ENCODE peak calls at places on chromosomes 4 and X, in seven cellular contexts. One of them, this sample, is unnamed.

GRCh38 chr4:40301592-40301991 is 33.5 kb upstream of the CHRNA9 start:
- DNase-seq in hepatocyte: no peak
- DNase-seq in AG09319: no peak
- DNase-seq in left ventricle myocardium inferior: no peak
- DNase-seq in CD8-positive, alpha-beta T cell: peak
- DNase-seq in natural killer cell: no peak
- DNase-seq in nephron progenitor cell: no peak
- DNase-seq in this sample: peak

GRCh38 chr4:41172772-41173171 is 41.6 kb downstream of the APBB2 start:
- DNase-seq in hepatocyte: no peak
- DNase-seq in natural killer cell: no peak
- DNase-seq in nephron progenitor cell: no peak
- DNase-seq in CD8-positive, alpha-beta T cell: no peak
- DNase-seq in AG09319: no peak
- DNase-seq in left ventricle myocardium inferior: no peak
- DNase-seq in this sample: no peak

GRCh38 chr4:88526221-88526815 is 2.7 kb upstream of the PYURF start:
- DNase-seq in nephron progenitor cell: no peak
- DNase-seq in AG09319: no peak
- DNase-seq in natural killer cell: no peak
- DNase-seq in CD8-positive, alpha-beta T cell: no peak
- DNase-seq in hepatocyte: no peak
- DNase-seq in left ventricle myocardium inferior: no peak
- DNase-seq in this sample: no peak

GRCh38 chr4:114077610-114078009 is 98.2 kb upstream of the ARSJ start:
- DNase-seq in hepatocyte: no peak
- DNase-seq in natural killer cell: no peak
- DNase-seq in nephron progenitor cell: no peak
- DNase-seq in CD8-positive, alpha-beta T cell: no peak
- DNase-seq in AG09319: peak
- DNase-seq in left ventricle myocardium inferior: no peak
- DNase-seq in this sample: no peak

GRCh38 chr4:177583000-177583399 is 140.8 kb upstream of the AGA start:
- DNase-seq in hepatocyte: no peak
- DNase-seq in left ventricle myocardium inferior: no peak
- DNase-seq in nephron progenitor cell: no peak
- DNase-seq in AG09319: no peak
- DNase-seq in CD8-positive, alpha-beta T cell: no peak
- DNase-seq in natural killer cell: no peak
- DNase-seq in this sample: no peak

GRCh38 chr4:177393236-177393635 is 49.0 kb downstream of the AGA start:
- DNase-seq in nephron progenitor cell: no peak
- DNase-seq in left ventricle myocardium inferior: no peak
- DNase-seq in CD8-positive, alpha-beta T cell: peak
- DNase-seq in AG09319: no peak
- DNase-seq in hepatocyte: no peak
- DNase-seq in natural killer cell: peak
- DNase-seq in this sample: no peak

GRCh38 chrX:13340182-13340791 is 20.4 kb upstream of the ATXN3L start:
- DNase-seq in CD8-positive, alpha-beta T cell: no peak
- DNase-seq in left ventricle myocardium inferior: no peak
- DNase-seq in AG09319: no peak
- DNase-seq in nephron progenitor cell: no peak
- DNase-seq in hepatocyte: no peak
- DNase-seq in natural killer cell: no peak
- DNase-seq in this sample: no peak

GRCh38 chr4:60313616-60314015 is 886.5 kb upstream of the ADGRL3 start:
- DNase-seq in left ventricle myocardium inferior: no peak
- DNase-seq in natural killer cell: no peak
- DNase-seq in nephron progenitor cell: no peak
- DNase-seq in CD8-positive, alpha-beta T cell: no peak
- DNase-seq in hepatocyte: no peak
- DNase-seq in AG09319: no peak
- DNase-seq in this sample: no peak

GRCh38 chr4:112168719-112169500 is 23.7 kb downstream of the FAM241A start:
- DNase-seq in AG09319: no peak
- DNase-seq in CD8-positive, alpha-beta T cell: no peak
- DNase-seq in left ventricle myocardium inferior: no peak
- DNase-seq in nephron progenitor cell: no peak
- DNase-seq in natural killer cell: no peak
- DNase-seq in hepatocyte: no peak
- DNase-seq in this sample: no peak

GRCh38 chr4:65791111-65791806 is 121.0 kb upstream of the EPHA5 start:
- DNase-seq in natural killer cell: no peak
- DNase-seq in AG09319: no peak
- DNase-seq in left ventricle myocardium inferior: no peak
- DNase-seq in CD8-positive, alpha-beta T cell: no peak
- DNase-seq in hepatocyte: no peak
- DNase-seq in nephron progenitor cell: no peak
- DNase-seq in this sample: no peak

GRCh38 chr4:72302981-72303704 is 265.9 kb downstream of the ADAMTS3 start:
- DNase-seq in nephron progenitor cell: peak
- DNase-seq in CD8-positive, alpha-beta T cell: no peak
- DNase-seq in natural killer cell: no peak
- DNase-seq in hepatocyte: peak
- DNase-seq in AG09319: no peak
- DNase-seq in left ventricle myocardium inferior: no peak
- DNase-seq in this sample: peak

GRCh38 chr4:181855307-181855706 is 387.9 kb upstream of the TENM3 start:
- DNase-seq in AG09319: no peak
- DNase-seq in natural killer cell: no peak
- DNase-seq in CD8-positive, alpha-beta T cell: no peak
- DNase-seq in left ventricle myocardium inferior: no peak
- DNase-seq in hepatocyte: no peak
- DNase-seq in nephron progenitor cell: no peak
- DNase-seq in this sample: no peak

GRCh38 chr4:1060646-1061371 is 49.4 kb downstream of the FGFRL1 start:
- DNase-seq in natural killer cell: no peak
- DNase-seq in hepatocyte: no peak
- DNase-seq in left ventricle myocardium inferior: no peak
- DNase-seq in nephron progenitor cell: no peak
- DNase-seq in AG09319: no peak
- DNase-seq in CD8-positive, alpha-beta T cell: no peak
- DNase-seq in this sample: peak

GRCh38 chr4:142815834-142816233 is 30.3 kb downstream of the INPP4B start:
- DNase-seq in natural killer cell: no peak
- DNase-seq in CD8-positive, alpha-beta T cell: no peak
- DNase-seq in hepatocyte: no peak
- DNase-seq in AG09319: peak
- DNase-seq in left ventricle myocardium inferior: no peak
- DNase-seq in nephron progenitor cell: no peak
- DNase-seq in this sample: no peak

GRCh38 chr4:27084685-27085356 is 224.2 kb downstream of the STIM2 start:
- DNase-seq in natural killer cell: no peak
- DNase-seq in hepatocyte: peak
- DNase-seq in CD8-positive, alpha-beta T cell: no peak
- DNase-seq in AG09319: no peak
- DNase-seq in nephron progenitor cell: peak
- DNase-seq in left ventricle myocardium inferior: peak
- DNase-seq in this sample: no peak

GRCh38 chrX:9429767-9430166 is 35.1 kb upstream of the TBL1X start:
- DNase-seq in hepatocyte: no peak
- DNase-seq in nephron progenitor cell: no peak
- DNase-seq in natural killer cell: no peak
- DNase-seq in left ventricle myocardium inferior: no peak
- DNase-seq in CD8-positive, alpha-beta T cell: no peak
- DNase-seq in AG09319: no peak
- DNase-seq in this sample: no peak

GRCh38 chr4:751676-752075 is 46.0 kb downstream of the PCGF3 start:
- DNase-seq in natural killer cell: no peak
- DNase-seq in AG09319: no peak
- DNase-seq in hepatocyte: no peak
- DNase-seq in nephron progenitor cell: no peak
- DNase-seq in left ventricle myocardium inferior: no peak
- DNase-seq in CD8-positive, alpha-beta T cell: no peak
- DNase-seq in this sample: no peak

GRCh38 chr4:142282870-142283431 is 563.1 kb downstream of the INPP4B start:
- DNase-seq in AG09319: no peak
- DNase-seq in natural killer cell: no peak
- DNase-seq in CD8-positive, alpha-beta T cell: no peak
- DNase-seq in left ventricle myocardium inferior: no peak
- DNase-seq in hepatocyte: peak
- DNase-seq in nephron progenitor cell: peak
- DNase-seq in this sample: no peak

GRCh38 chrX:66018585-66019309 is 21.1 kb downstream of the VSIG4 start:
- DNase-seq in CD8-positive, alpha-beta T cell: no peak
- DNase-seq in natural killer cell: no peak
- DNase-seq in AG09319: no peak
- DNase-seq in left ventricle myocardium inferior: no peak
- DNase-seq in hepatocyte: no peak
- DNase-seq in nephron progenitor cell: no peak
- DNase-seq in this sample: no peak

GRCh38 chr4:147381749-147382148 is 99.1 kb upstream of the EDNRA start:
- DNase-seq in hepatocyte: no peak
- DNase-seq in natural killer cell: no peak
- DNase-seq in nephron progenitor cell: no peak
- DNase-seq in CD8-positive, alpha-beta T cell: no peak
- DNase-seq in left ventricle myocardium inferior: no peak
- DNase-seq in AG09319: no peak
- DNase-seq in this sample: no peak

GRCh38 chrX:85836868-85837267 is 210.5 kb downstream of the CHM start:
- DNase-seq in nephron progenitor cell: no peak
- DNase-seq in CD8-positive, alpha-beta T cell: no peak
- DNase-seq in natural killer cell: no peak
- DNase-seq in AG09319: peak
- DNase-seq in left ventricle myocardium inferior: no peak
- DNase-seq in hepatocyte: no peak
- DNase-seq in this sample: no peak

GRCh38 chr4:123411976-123412589 is 15.5 kb downstream of the SPRY1 start:
- DNase-seq in left ventricle myocardium inferior: no peak
- DNase-seq in nephron progenitor cell: no peak
- DNase-seq in CD8-positive, alpha-beta T cell: no peak
- DNase-seq in hepatocyte: no peak
- DNase-seq in AG09319: no peak
- DNase-seq in natural killer cell: no peak
- DNase-seq in this sample: no peak

GRCh38 chrX:20680998-20681397 is 414.3 kb upstream of the RPS6KA3 start:
- DNase-seq in hepatocyte: no peak
- DNase-seq in nephron progenitor cell: no peak
- DNase-seq in left ventricle myocardium inferior: no peak
- DNase-seq in natural killer cell: no peak
- DNase-seq in CD8-positive, alpha-beta T cell: no peak
- DNase-seq in AG09319: no peak
- DNase-seq in this sample: no peak

DNA sequence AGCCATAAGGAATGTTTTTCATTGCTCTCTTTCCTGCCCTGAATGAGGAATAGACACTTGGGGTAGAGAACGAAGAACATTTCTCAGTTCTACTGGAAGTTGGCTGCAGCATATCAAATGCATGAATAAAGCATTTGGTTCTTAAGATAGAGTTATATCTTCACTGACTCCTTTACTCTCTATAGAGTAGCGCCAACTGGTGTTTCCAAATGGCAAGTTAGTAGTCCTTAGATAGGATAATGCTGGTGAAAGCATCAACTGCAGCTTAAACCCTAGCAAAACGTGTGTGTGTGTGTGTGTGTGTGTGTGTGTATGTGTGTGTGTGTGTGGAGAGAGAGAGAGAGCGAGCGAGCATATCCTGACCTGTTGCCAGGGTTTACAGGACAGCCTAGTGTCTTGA is 62.2 kb upstream of the FRMPD4 start:
- DNase-seq in nephron progenitor cell: no peak
- DNase-seq in hepatocyte: no peak
- DNase-seq in CD8-positive, alpha-beta T cell: no peak
- DNase-seq in natural killer cell: no peak
- DNase-seq in AG09319: no peak
- DNase-seq in left ventricle myocardium inferior: no peak
- DNase-seq in this sample: no peak
- TF ChIP-seq CTCF in nephron progenitor cell: no peak
- TF ChIP-seq CTCF in hepatocyte: no peak
- TF ChIP-seq CTCF in CD8-positive, alpha-beta T cell: no peak
- TF ChIP-seq CTCF in natural killer cell: no peak
- TF ChIP-seq CTCF in AG09319: no peak
- TF ChIP-seq CTCF in left ventricle myocardium inferior: no peak
- TF ChIP-seq CTCF in this sample: no peak

GRCh38 chr4:67915400-67915966 is 31.7 kb upstream of the TMPRSS11D start:
- DNase-seq in natural killer cell: no peak
- DNase-seq in left ventricle myocardium inferior: no peak
- DNase-seq in AG09319: no peak
- DNase-seq in nephron progenitor cell: no peak
- DNase-seq in hepatocyte: no peak
- DNase-seq in CD8-positive, alpha-beta T cell: no peak
- DNase-seq in this sample: no peak

GRCh38 chr4:67922697-67923096 is 38.9 kb upstream of the TMPRSS11D start:
- DNase-seq in left ventricle myocardium inferior: no peak
- DNase-seq in natural killer cell: no peak
- DNase-seq in CD8-positive, alpha-beta T cell: no peak
- DNase-seq in nephron progenitor cell: no peak
- DNase-seq in AG09319: no peak
- DNase-seq in hepatocyte: no peak
- DNase-seq in this sample: no peak

DNA sequence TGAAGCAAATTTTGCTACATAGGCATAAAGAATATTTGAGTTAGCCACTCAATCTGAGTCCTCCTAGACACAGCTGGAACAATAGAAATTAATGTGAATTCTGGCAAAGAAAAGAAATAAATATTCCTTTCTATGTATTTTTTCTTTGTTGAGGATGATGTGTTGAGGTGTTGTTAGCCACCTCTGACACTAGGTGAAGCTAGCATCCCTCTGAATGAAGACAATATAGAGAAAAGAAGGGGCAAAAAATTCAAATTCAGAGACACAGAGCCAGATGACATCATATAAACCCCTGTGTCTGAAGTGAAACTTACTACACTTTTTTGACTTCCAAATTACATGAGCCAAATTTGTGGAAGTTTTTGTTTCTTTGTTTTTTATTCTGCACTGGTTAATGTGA is 34.6 kb upstream of the TMPRSS11D start:
- DNase-seq in AG09319: no peak
- DNase-seq in hepatocyte: no peak
- DNase-seq in left ventricle myocardium inferior: no peak
- DNase-seq in nephron progenitor cell: no peak
- DNase-seq in natural killer cell: no peak
- DNase-seq in CD8-positive, alpha-beta T cell: no peak
- DNase-seq in this sample: no peak
- TF ChIP-seq CTCF in AG09319: no peak
- TF ChIP-seq CTCF in hepatocyte: peak
- TF ChIP-seq CTCF in left ventricle myocardium inferior: no peak
- TF ChIP-seq CTCF in nephron progenitor cell: peak
- TF ChIP-seq CTCF in natural killer cell: no peak
- TF ChIP-seq CTCF in CD8-positive, alpha-beta T cell: no peak
- TF ChIP-seq CTCF in this sample: no peak

GRCh38 chrX:28550331-28550872 is 36.8 kb upstream of the IL1RAPL1 start:
- DNase-seq in AG09319: no peak
- DNase-seq in hepatocyte: no peak
- DNase-seq in CD8-positive, alpha-beta T cell: no peak
- DNase-seq in nephron progenitor cell: no peak
- DNase-seq in natural killer cell: no peak
- DNase-seq in left ventricle myocardium inferior: no peak
- DNase-seq in this sample: no peak
- TF ChIP-seq CTCF in AG09319: no peak
- TF ChIP-seq CTCF in hepatocyte: no peak
- TF ChIP-seq CTCF in CD8-positive, alpha-beta T cell: no peak
- TF ChIP-seq CTCF in nephron progenitor cell: no peak
- TF ChIP-seq CTCF in natural killer cell: no peak
- TF ChIP-seq CTCF in left ventricle myocardium inferior: no peak
- TF ChIP-seq CTCF in this sample: no peak

DNA sequence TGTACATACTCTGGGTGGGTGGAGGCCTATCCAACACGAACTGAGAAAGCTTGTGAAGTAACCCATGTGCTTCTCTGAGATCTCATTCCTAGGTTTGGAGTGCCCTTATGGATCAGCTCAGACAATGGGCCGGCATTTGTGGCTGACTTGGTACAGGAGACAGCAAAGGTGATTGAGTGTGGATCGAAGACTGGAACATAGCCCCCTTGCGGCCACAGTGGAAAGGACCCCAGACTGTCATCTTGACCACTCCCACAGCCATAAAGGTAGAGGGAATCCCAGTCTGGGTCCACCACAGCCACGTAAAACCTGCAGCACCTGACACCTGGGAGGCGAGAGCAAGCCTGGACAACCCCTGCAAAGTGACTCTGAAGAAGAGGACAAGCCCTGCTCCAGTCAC is 598.0 kb upstream of the AADAT start:
- DNase-seq in hepatocyte: no peak
- DNase-seq in left ventricle myocardium inferior: no peak
- DNase-seq in natural killer cell: no peak
- DNase-seq in CD8-positive, alpha-beta T cell: no peak
- DNase-seq in nephron progenitor cell: no peak
- DNase-seq in AG09319: no peak
- DNase-seq in this sample: no peak
- TF ChIP-seq CTCF in hepatocyte: no peak
- TF ChIP-seq CTCF in left ventricle myocardium inferior: no peak
- TF ChIP-seq CTCF in natural killer cell: no peak
- TF ChIP-seq CTCF in CD8-positive, alpha-beta T cell: no peak
- TF ChIP-seq CTCF in nephron progenitor cell: no peak
- TF ChIP-seq CTCF in AG09319: no peak
- TF ChIP-seq CTCF in this sample: no peak

This sample was measured in activated B cell treated with CpG ODN at 0.5 μM for 24 hours.